ENCODE peak calls at places on chromosome 17, in five cellular contexts. N, H, C, I and J are unnamed samples.

GRCh38 chr17:82055965-82056728 is 4.4 kb downstream of the GPS1 start:
- DNase-seq in N (no peak), H (no peak), C (no peak), I (no peak), J (no peak)

GRCh38 chr17:45722161-45722560 is 62.0 kb upstream of the CRHR1 start:
- DNase-seq in N (no peak), H (peak), C (peak), I (no peak), J (no peak)

GRCh38 chr17:50817838-50818237 is 17.5 kb upstream of the WFIKKN2 start:
- DNase-seq in N (no peak), H (no peak), C (peak), I (no peak), J (no peak)

GRCh38 chr17:55307879-55308278 is 43.1 kb downstream of the HLF start:
- DNase-seq in N (no peak), H (no peak), C (no peak), I (no peak), J (no peak)

GRCh38 chr17:81731271-81731670 is 19.2 kb downstream of the SLC25A10 start:
- DNase-seq in N (no peak), H (no peak), C (peak), I (no peak), J (no peak)

GRCh38 chr17:57182621-57183020 is 73.7 kb upstream of the MSI2 start:
- DNase-seq in N (no peak), H (no peak), C (no peak), I (no peak), J (no peak)

GRCh38 chr17:2406903-2407790 is 6.3 kb upstream of the MNT start:
- DNase-seq in N (peak), H (no peak), C (peak), I (peak), J (no peak)

GRCh38 chr17:75277664-75278071 is 6.6 kb upstream of the MIF4GD start:
- DNase-seq in N (no peak), H (no peak), C (peak), I (peak), J (no peak)

GRCh38 chr17:80118601-80119270 is 17.4 kb downstream of the GAA start:
- DNase-seq in N (no peak), H (no peak), C (no peak), I (no peak), J (no peak)

GRCh38 chr17:83203073-83203471 is 123.7 kb downstream of the METRNL start:
- DNase-seq in N (peak), H (no peak), C (peak), I (peak), J (no peak)

GRCh38 chr17:34645636-34646035 is 66.3 kb downstream of the TMEM132E start:
- DNase-seq in N (no peak), H (no peak), C (no peak), I (no peak), J (no peak)

GRCh38 chr17:18965530-18966236 is 13.7 kb downstream of the SLC5A10 start:
- DNase-seq in N (no peak), H (no peak), C (no peak), I (no peak), J (no peak)

GRCh38 chr17:67570797-67571196 is 146.9 kb upstream of the NOL11 start:
- DNase-seq in N (no peak), H (no peak), C (no peak), I (no peak), J (no peak)

GRCh38 chr17:40499551-40500189 is 1.8 kb downstream of the TNS4 start:
- DNase-seq in N (peak), H (peak), C (peak), I (peak), J (peak)

GRCh38 chr17:62981933-62982332 is 15.9 kb downstream of the TANC2 start:
- DNase-seq in N (no peak), H (no peak), C (peak), I (no peak), J (no peak)

GRCh38 chr17:7843536-7844291 is 9.7 kb downstream of the KDM6B start:
- DNase-seq in N (peak), H (peak), C (peak), I (peak), J (peak)

GRCh38 chr17:41340934-41341861 is 9.4 kb downstream of the KRT33A start:
- DNase-seq in N (no peak), H (no peak), C (no peak), I (no peak), J (no peak)

GRCh38 chr17:12296120-12296727 is 275.5 kb downstream of the MAP2K4 start:
- DNase-seq in N (no peak), H (peak), C (peak), I (peak), J (no peak)

GRCh38 chr17:31715436-31715835 is 143.6 kb downstream of the COPRS start:
- DNase-seq in N (no peak), H (no peak), C (no peak), I (no peak), J (no peak)

GRCh38 chr17:43367588-43368242 is 31.1 kb upstream of the ARL4D start:
- DNase-seq in N (no peak), H (peak), C (peak), I (peak), J (no peak)

GRCh38 chr17:14038206-14038605 is 31.1 kb upstream of the COX10 start:
- DNase-seq in N (no peak), H (no peak), C (peak), I (peak), J (no peak)

GRCh38 chr17:41614098-41614497 is 1.5 kb upstream of the KRT16 start:
- DNase-seq in N (peak), H (no peak), C (no peak), I (no peak), J (no peak)

GRCh38 chr17:31068291-31068690 is 26.5 kb upstream of the NF1 start:
- DNase-seq in N (no peak), H (peak), C (peak), I (peak), J (no peak)

GRCh38 chr17:45739786-45740185 is 44.3 kb upstream of the CRHR1 start:
- DNase-seq in N (no peak), H (no peak), C (no peak), I (no peak), J (no peak)

GRCh38 chr17:18226284-18226945 is 980 bp downstream of the LLGL1 start:
- DNase-seq in N (no peak), H (no peak), C (peak), I (no peak), J (no peak)

GRCh38 chr17:77772899-77773358 is 185.6 kb upstream of the TNRC6C start:
- DNase-seq in N (no peak), H (no peak), C (no peak), I (no peak), J (no peak)

GRCh38 chr17:81398170-81398854 is 3.1 kb downstream of the BAHCC1 start:
- DNase-seq in N (no peak), H (no peak), C (no peak), I (peak), J (no peak)

GRCh38 chr17:49980703-49981197 is 11.8 kb downstream of the DLX4 start:
- DNase-seq in N (no peak), H (no peak), C (no peak), I (no peak), J (no peak)

GRCh38 chr17:39564201-39564828 is 43.4 kb downstream of the NEUROD2 start:
- DNase-seq in N (no peak), H (peak), C (peak), I (no peak), J (no peak)

GRCh38 chr17:34012709-34013375 is 242.2 kb upstream of the CCL2 start:
- DNase-seq in N (no peak), H (no peak), C (no peak), I (no peak), J (peak)

GRCh38 chr17:13957636-13958035 is 111.7 kb upstream of the COX10 start:
- DNase-seq in N (no peak), H (no peak), C (no peak), I (peak), J (no peak)

GRCh38 chr17:66677201-66677981 is 157.5 kb upstream of the CACNG5 start:
- DNase-seq in N (no peak), H (no peak), C (peak), I (peak), J (no peak)